ENCODE peak calls at places on chromosomes 4 and X, in four cellular contexts. Y, N, Q and A are unnamed samples.

GRCh38 chrX:20414781-20415445 is 148.2 kb upstream of the RPS6KA3 start:
- DNase-seq in N (peak; percentile 47), Q (no peak), Y (peak; percentile 36), A (no peak)

GRCh38 chr4:54363037-54363436 is 133.9 kb downstream of the PDGFRA start:
- DNase-seq in N (no peak), Y (peak; percentile 30), Q (no peak), A (no peak)

GRCh38 chrX:84501798-84502628 is at the start of gene HDX:
- DNase-seq in Q (no peak), Y (peak; percentile 79), N (peak; percentile 81), A (peak; percentile 70)

GRCh38 chrX:51459125-51459524 is 37.3 kb downstream of the NUDT11 start:
- DNase-seq in Q (no peak), N (peak; percentile 13), Y (peak; percentile 44), A (no peak)

GRCh38 chrX:9912341-9912740 is 54.8 kb upstream of the CLDN34 start:
- DNase-seq in Q (no peak), N (peak; percentile 45), Y (peak; percentile 36), A (peak; percentile 62)

GRCh38 chrX:123184199-123184857 is at the start of gene GRIA3:
- DNase-seq in N (no peak), Y (peak; percentile 60), Q (no peak), A (peak; percentile 35)

GRCh38 chrX:91414710-91415109 is 19.9 kb upstream of the PABPC5 start:
- DNase-seq in Y (peak; percentile 8), Q (no peak), N (no peak), A (no peak)

GRCh38 chr4:16253127-16253960 is 27.1 kb upstream of the TAPT1 start:
- DNase-seq in Q (no peak), Y (no peak), N (peak; percentile 88), A (no peak)

GRCh38 chrX:17369294-17369693 is 5.7 kb upstream of the NHS start:
- DNase-seq in N (no peak), Y (no peak), Q (no peak), A (no peak)

GRCh38 chrX:146208821-146209220 is 391.2 kb downstream of the SLITRK2 start:
- DNase-seq in N (no peak), Y (no peak), Q (no peak), A (no peak)

GRCh38 chr4:38385286-38386010 is 278.6 kb upstream of the KLF3 start:
- DNase-seq in Q (no peak), Y (peak; percentile 5), N (no peak), A (no peak)

GRCh38 chr4:74057588-74057987 is 19.1 kb upstream of the CXCL3 start:
- DNase-seq in N (no peak), Q (no peak), Y (no peak), A (no peak)

GRCh38 chr4:140372607-140373327 is 679 bp upstream of the SCOC start:
- DNase-seq in Y (no peak), N (peak; percentile 13), Q (no peak), A (no peak)

GRCh38 chr4:1375761-1376322 is 28.8 kb downstream of the UVSSA start:
- DNase-seq in Y (no peak), Q (no peak), N (no peak), A (no peak)

GRCh38 chrX:119667111-119667928 is 25.6 kb downstream of the SEPTIN6 start:
- DNase-seq in Y (peak; percentile 46), Q (no peak), N (no peak), A (no peak)

GRCh38 chr4:147547314-147548056 is 66.6 kb downstream of the EDNRA start:
- DNase-seq in Y (no peak), N (peak; percentile 88), Q (no peak), A (no peak)

GRCh38 chr4:168272488-168272887 is 46.1 kb downstream of the DDX60 start:
- DNase-seq in N (no peak), Y (no peak), Q (no peak), A (no peak)

GRCh38 chr4:29375716-29376115 is 1344.5 kb upstream of the PCDH7 start:
- DNase-seq in Q (no peak), N (no peak), Y (peak; percentile 4), A (no peak)

GRCh38 chr4:1750381-1751154 is 29.2 kb downstream of the TACC3 start:
- DNase-seq in N (no peak), Q (no peak), Y (no peak), A (no peak)

GRCh38 chr4:153661215-153661822 is 22.8 kb upstream of the TLR2 start:
- DNase-seq in Q (no peak), Y (no peak), N (no peak), A (no peak)

GRCh38 chr4:8917868-8918783 is 46.5 kb upstream of the HMX1 start:
- DNase-seq in N (peak; percentile 19), Y (peak; percentile 71), Q (peak; percentile 62), A (peak; percentile 82)

GRCh38 chrX:14630724-14631123 is 101.4 kb downstream of the GLRA2 start:
- DNase-seq in Y (peak; percentile 1), N (no peak), Q (no peak), A (no peak)

GRCh38 chrX:19094654-19095053 is 27.6 kb downstream of the ADGRG2 start:
- DNase-seq in Y (no peak), Q (no peak), N (no peak), A (no peak)

GRCh38 chrX:24561121-24561520 is 86.0 kb downstream of the PCYT1B start:
- DNase-seq in Y (peak; percentile 3), N (peak; percentile 11), Q (no peak), A (no peak)

GRCh38 chr4:133484287-133484686 is 335.2 kb downstream of the PCDH10 start:
- DNase-seq in N (no peak), Q (no peak), Y (no peak), A (no peak)

GRCh38 chr4:13548984-13549546 is 4.8 kb upstream of the NKX3-2 start:
- DNase-seq in N (peak; percentile 74), Y (peak; percentile 92), Q (peak; percentile 81), A (peak; percentile 91)

DNA sequence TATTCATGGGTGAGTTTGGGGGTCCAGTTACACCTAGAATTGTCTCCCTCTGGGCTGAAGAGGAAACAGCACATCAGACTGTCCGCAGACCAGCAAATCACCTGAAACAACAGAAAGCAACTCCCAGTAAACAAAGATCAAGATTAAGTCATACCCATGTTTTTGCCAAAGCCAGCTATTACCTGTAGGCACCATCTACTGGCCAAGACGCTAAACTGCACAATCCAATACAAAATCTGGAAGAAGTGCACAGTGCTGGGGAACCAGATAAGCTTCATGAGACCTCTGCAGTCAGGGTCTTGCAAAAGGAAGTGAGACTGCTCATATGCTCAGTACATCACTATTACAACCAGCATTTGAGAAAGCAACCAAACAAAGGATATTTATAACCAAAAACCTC is 157.5 kb upstream of the ITM2A start:
- DNase-seq in N (no peak), Q (no peak), Y (peak; percentile 28), A (no peak)
- H4K5ac ChIP-seq in N (no peak overlapping the region), Q (no peak overlapping the region), Y (no peak overlapping the region), A (no peak overlapping the region)

DNA sequence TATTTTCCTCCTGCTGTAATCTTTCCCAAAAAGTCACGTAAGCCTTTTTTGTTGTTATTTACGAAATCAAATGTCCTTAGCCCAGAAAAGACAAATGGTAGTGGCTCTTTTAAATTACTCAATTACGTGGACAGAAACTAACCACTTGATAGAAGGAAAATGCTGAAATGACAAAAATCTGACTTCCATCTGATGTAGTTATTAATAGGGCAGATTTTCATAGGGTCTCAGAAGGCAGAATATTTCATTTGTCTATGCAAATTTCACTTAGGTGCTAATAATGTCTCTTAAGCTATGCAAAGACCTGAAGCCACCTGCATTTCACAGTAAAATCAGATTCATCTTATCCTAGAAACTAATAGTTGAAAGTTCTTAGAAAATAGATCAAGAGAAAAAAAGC is 295.7 kb downstream of the TMA16 start:
- DNase-seq in Y (no peak), N (no peak), Q (no peak), A (no peak)
- H4K5ac ChIP-seq in Y (no peak overlapping the region), N (no peak overlapping the region), Q (no peak overlapping the region), A (no peak overlapping the region)

GRCh38 chr4:173532725-173533511 is 2.9 kb upstream of the HAND2 start:
- DNase-seq in Q (no peak), N (no peak), Y (no peak), A (no peak)

GRCh38 chr4:173535932-173536331 is 5.9 kb upstream of the HAND2 start:
- DNase-seq in Q (no peak), N (no peak), Y (no peak), A (no peak)

GRCh38 chr4:173536808-173537429 is 6.9 kb upstream of the HAND2 start:
- DNase-seq in Y (peak; percentile 90), N (no peak), Q (no peak), A (peak; percentile 84)

GRCh38 chr4:173534439-173534838 is 4.4 kb upstream of the HAND2 start:
- DNase-seq in Q (no peak), N (no peak), Y (no peak), A (no peak)

DNA sequence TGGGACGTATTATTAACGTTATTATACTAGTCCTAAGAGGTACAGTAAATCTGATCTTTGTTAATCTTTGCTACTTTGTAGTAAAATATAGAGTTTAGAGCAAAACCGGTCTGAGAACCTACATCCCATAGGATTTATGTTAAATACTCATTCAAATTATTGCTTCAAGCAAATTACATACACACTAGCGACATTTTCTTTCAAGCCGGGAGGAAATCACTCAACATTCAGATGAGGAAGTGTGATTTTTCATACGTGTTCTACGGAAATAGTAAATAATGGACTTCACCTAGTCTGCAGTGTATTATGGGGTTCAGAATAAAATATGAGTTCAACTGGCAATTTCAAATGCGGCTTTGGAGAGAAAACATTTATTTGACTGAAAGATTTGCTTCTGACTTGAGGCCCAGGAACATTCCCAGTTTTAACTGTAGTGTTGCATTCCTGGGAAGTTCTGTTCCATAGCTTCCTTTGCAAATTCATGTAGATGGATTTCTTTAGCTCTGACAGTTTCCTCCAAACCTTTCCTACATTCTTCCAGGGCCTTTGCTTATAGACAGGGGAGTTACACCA is 5.2 kb upstream of the HAND2 start:
- DNase-seq in Q (no peak), N (no peak), Y (no peak), A (no peak)
- H4K5ac ChIP-seq in Q (no peak overlapping the region), N (no peak overlapping the region), Y (no peak overlapping the region), A (no peak overlapping the region)

GRCh38 chrX:21974011-21974385 is 33.5 kb downstream of the SMS start:
- DNase-seq in Y (peak; percentile 43), N (no peak), Q (no peak), A (no peak)

GRCh38 chrX:21975827-21976226 is 35.3 kb downstream of the SMS start:
- DNase-seq in N (peak; percentile 89), Q (no peak), Y (peak; percentile 16), A (no peak)

GRCh38 chrX:21973321-21974010 is 33.0 kb downstream of the SMS start:
- DNase-seq in Q (no peak), Y (peak; percentile 21), N (no peak), A (no peak)

GRCh38 chrX:21972721-21973120 is 32.2 kb downstream of the SMS start:
- DNase-seq in Y (peak; percentile 62), N (peak; percentile 83), Q (peak; percentile 3), A (no peak)

DNA sequence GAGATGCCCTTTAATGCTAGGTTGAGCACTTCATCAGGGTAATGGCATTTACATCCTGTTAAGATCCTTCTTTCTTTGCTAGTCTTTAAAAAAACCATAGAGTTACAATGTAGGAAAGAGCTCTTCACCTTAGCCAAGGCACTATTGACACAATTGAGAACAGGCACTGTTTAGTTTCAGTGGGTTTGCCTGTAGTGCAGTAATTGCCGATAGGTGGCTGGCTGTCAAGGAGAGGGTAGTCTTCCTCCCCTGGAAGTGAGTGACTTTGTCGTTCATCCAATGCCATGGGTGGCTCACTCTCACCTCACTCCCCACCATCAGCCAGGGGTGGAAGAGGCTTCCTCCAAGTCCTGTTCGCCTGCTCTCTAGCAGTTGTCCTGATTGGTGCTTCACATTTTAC is 34.7 kb downstream of the SMS start:
- DNase-seq in N (no peak), Q (no peak), Y (no peak), A (no peak)
- H4K5ac ChIP-seq in N (peak overlapping the region; percentile 22), Q (no peak overlapping the region), Y (no peak overlapping the region), A (no peak overlapping the region)